ENCODE peak calls at places on chromosomes 16 and 17, in six cellular contexts. N is psoas muscle, R is choroid plexus epithelial cell, W is sigmoid colon, U is lung, L is AG10803. T is an unnamed sample.

GRCh38 chr17:5209396-5209795 is 17.7 kb upstream of the ZNF594 start:
- DNase-seq in N (no peak), R (peak), W (no peak), U (no peak), L (peak), T (no peak)

GRCh38 chr16:11313493-11314308 is 31.6 kb upstream of the RMI2 start:
- DNase-seq in N (no peak), R (no peak), W (no peak), U (no peak), L (no peak), T (no peak)

GRCh38 chr17:49914664-49915063 is 54.3 kb upstream of the DLX4 start:
- DNase-seq in N (no peak), R (no peak), W (no peak), U (no peak), L (no peak), T (no peak)

GRCh38 chr16:30399435-30400186 is 4.4 kb downstream of the ZNF48 start:
- DNase-seq in N (no peak), R (no peak), W (no peak), U (no peak), L (no peak), T (no peak)

GRCh38 chr17:7124923-7125322 is 10.3 kb upstream of the ASGR2 start:
- DNase-seq in N (no peak), R (no peak), W (no peak), U (no peak), L (no peak), T (no peak)

GRCh38 chr17:3005696-3006095 is 57.7 kb downstream of the OR1D5 start:
- DNase-seq in N (no peak), R (no peak), W (no peak), U (no peak), L (no peak), T (no peak)

GRCh38 chr17:40158438-40158837 is 18.1 kb downstream of the CASC3 start:
- DNase-seq in N (no peak), R (no peak), W (no peak), U (no peak), L (no peak), T (no peak)

GRCh38 chr17:6684460-6684783 is 28.7 kb downstream of the SLC13A5 start:
- DNase-seq in N (no peak), R (no peak), W (no peak), U (no peak), L (no peak), T (no peak)

GRCh38 chr17:50147841-50148225 is 2.6 kb downstream of the PPP1R9B start:
- DNase-seq in N (peak), R (no peak), W (no peak), U (no peak), L (peak), T (no peak)

GRCh38 chr16:2486645-2487516 is 12.0 kb downstream of the TBC1D24 start:
- DNase-seq in N (peak), R (peak), W (no peak), U (peak), L (no peak), T (no peak)

GRCh38 chr16:54285414-54286066 is 1.0 kb downstream of the IRX3 start:
- DNase-seq in N (peak), R (peak), W (no peak), U (no peak), L (peak), T (no peak)

GRCh38 chr16:50602531-50603205 is 54.5 kb downstream of the NKD1 start:
- DNase-seq in N (no peak), R (no peak), W (peak), U (no peak), L (no peak), T (no peak)

GRCh38 chr17:6755281-6755680 is 565 bp upstream of the XAF1 start:
- DNase-seq in N (peak), R (peak), W (peak), U (no peak), L (peak), T (no peak)

GRCh38 chr16:13540771-13541170 is 379.2 kb upstream of the ERCC4 start:
- DNase-seq in N (no peak), R (no peak), W (no peak), U (no peak), L (no peak), T (no peak)

GRCh38 chr17:63382826-63383225 is 63.3 kb downstream of the CYB561 start:
- DNase-seq in N (no peak), R (peak), W (no peak), U (no peak), L (peak), T (no peak)

GRCh38 chr16:80147021-80147680 is 393.6 kb upstream of the DYNLRB2 start:
- DNase-seq in N (no peak), R (no peak), W (no peak), U (no peak), L (peak), T (no peak)

GRCh38 chr17:27609606-27610303 is 21.2 kb upstream of the LGALS9 start:
- DNase-seq in N (no peak), R (peak), W (no peak), U (no peak), L (peak), T (no peak)

GRCh38 chr17:42266918-42267766 is 9.0 kb downstream of the STAT5B start:
- DNase-seq in N (no peak), R (peak), W (peak), U (no peak), L (peak), T (peak)

GRCh38 chr16:56279132-56279531 is 87.8 kb downstream of the GNAO1 start:
- DNase-seq in N (no peak), R (no peak), W (no peak), U (no peak), L (no peak), T (no peak)

GRCh38 chr16:56278196-56278855 is 87.0 kb downstream of the GNAO1 start:
- DNase-seq in N (no peak), R (no peak), W (no peak), U (no peak), L (no peak), T (no peak)

GRCh38 chr16:56275076-56275475 is 83.8 kb downstream of the GNAO1 start:
- DNase-seq in N (no peak), R (no peak), W (peak), U (no peak), L (peak), T (no peak)

GRCh38 chr16:56275801-56276200 is 84.5 kb downstream of the GNAO1 start:
- DNase-seq in N (no peak), R (no peak), W (no peak), U (no peak), L (no peak), T (no peak)

GRCh38 chr16:56277040-56277439 is 85.8 kb downstream of the GNAO1 start:
- DNase-seq in N (no peak), R (no peak), W (no peak), U (no peak), L (no peak), T (no peak)
- TF ChIP-seq CTCF in N (no peak), R (peak), W (no peak), U (no peak), L (peak), T (peak)

DNA sequence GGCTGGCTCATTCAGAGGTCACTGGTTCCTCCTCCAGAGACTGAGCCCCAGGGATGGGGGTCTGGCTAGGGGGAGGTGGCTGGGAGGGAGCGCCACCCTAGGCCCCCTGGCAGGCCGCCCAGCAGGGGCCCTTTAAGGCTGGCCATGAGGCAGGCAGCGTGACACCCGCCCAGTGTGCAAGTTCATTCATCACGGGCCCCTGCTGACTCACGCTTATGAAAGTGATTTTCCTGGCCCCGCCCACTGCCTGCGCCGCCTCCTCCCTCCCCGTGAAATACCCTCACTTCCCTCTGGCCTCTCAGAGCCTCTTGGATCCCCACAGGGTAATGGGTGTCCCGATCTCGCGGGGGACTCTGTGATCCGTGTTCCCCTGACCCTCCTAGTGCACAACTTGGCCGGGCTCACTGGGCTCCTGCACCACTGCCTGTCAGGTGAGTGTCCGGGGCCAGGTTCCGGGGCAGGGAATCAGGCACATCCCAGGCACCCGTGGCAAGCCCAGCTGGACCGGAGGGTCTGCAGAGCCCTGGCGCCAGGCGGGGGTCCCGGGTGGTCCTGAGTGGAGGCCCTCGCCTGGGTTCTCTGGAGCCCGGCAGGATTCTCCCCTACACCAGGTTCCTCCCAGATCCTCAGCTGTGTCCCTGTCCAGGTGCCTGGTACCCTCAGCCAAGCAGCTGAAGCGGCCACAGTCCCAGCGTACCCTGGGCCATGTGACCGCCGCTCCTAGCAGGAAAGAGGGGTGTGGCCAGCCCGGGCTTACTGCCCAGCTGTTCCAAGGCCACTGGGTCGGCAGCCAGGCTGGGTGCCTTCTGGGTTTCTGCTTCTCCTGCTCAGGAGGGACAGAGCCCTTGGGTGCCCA is at the start of gene OSGIN1:
- DNase-seq in N (peak), R (peak), W (peak), U (peak), L (peak), T (peak)
- H3K4me3 ChIP-seq in N (peak), R (peak), W (peak), U (peak), L (peak), T (peak)

GRCh38 chr17:72952220-72952619 is 140.3 kb downstream of the SLC39A11 start:
- DNase-seq in N (no peak), R (no peak), W (no peak), U (no peak), L (no peak), T (no peak)
- TF ChIP-seq CTCF in N (no peak), R (no peak), W (no peak), U (no peak), L (no peak), T (no peak)

GRCh38 chr16:71540-72341 is 690 bp downstream of the RHBDF1 start:
- DNase-seq in N (peak), R (peak), W (peak), U (peak), L (peak), T (no peak)

GRCh38 chr16:74437-75318 is 2.2 kb upstream of the RHBDF1 start:
- DNase-seq in N (no peak), R (no peak), W (no peak), U (no peak), L (no peak), T (no peak)

GRCh38 chr16:71210-71539 is 1.3 kb downstream of the RHBDF1 start:
- DNase-seq in N (peak), R (no peak), W (no peak), U (no peak), L (no peak), T (no peak)

GRCh38 chr16:74025-74424 is 1.6 kb upstream of the RHBDF1 start:
- DNase-seq in N (peak), R (no peak), W (no peak), U (no peak), L (no peak), T (no peak)

GRCh38 chr16:72561-73537 is at the start of gene RHBDF1:
- DNase-seq in N (peak), R (peak), W (peak), U (no peak), L (peak), T (no peak)
- H3K4me3 ChIP-seq in N (peak), R (peak), W (peak), U (peak), L (peak), T (peak)

GRCh38 chr17:60641126-60641525 is 36.5 kb upstream of the BCAS3 start:
- DNase-seq in N (no peak), R (no peak), W (no peak), U (no peak), L (peak), T (no peak)

GRCh38 chr17:60639019-60639330 is 38.7 kb upstream of the BCAS3 start:
- DNase-seq in N (no peak), R (no peak), W (no peak), U (no peak), L (no peak), T (no peak)

GRCh38 chr17:60637683-60638082 is 37.7 kb downstream of the PPM1D start:
- DNase-seq in N (no peak), R (no peak), W (no peak), U (no peak), L (no peak), T (no peak)

GRCh38 chr17:60641810-60642220 is 35.8 kb upstream of the BCAS3 start:
- DNase-seq in N (no peak), R (peak), W (peak), U (peak), L (peak), T (no peak)

GRCh38 chr17:60640503-60640902 is 37.1 kb upstream of the BCAS3 start:
- DNase-seq in N (no peak), R (peak), W (no peak), U (no peak), L (peak), T (no peak)
- TF ChIP-seq CTCF in N (no peak), R (peak), W (no peak), U (no peak), L (peak), T (peak)